ENCODE peak calls at places on chromosome 20, in seven cellular contexts. P, V, I, J, Z, X and O are unnamed samples.

GRCh38 chr20:17646209-17646717 is 35.8 kb downstream of the RRBP1 start:
- DNase-seq in P (peak; percentile 38), Z (no peak), V (peak; percentile 54), J (peak; percentile 57), X (no peak), I (peak; percentile 65), O (no peak)

GRCh38 chr20:51303731-51304670 is 238.5 kb downstream of the NFATC2 start:
- DNase-seq in Z (no peak), X (no peak), P (no peak), I (no peak), V (no peak), J (no peak), O (no peak)

GRCh38 chr20:25067102-25067987 is 9.4 kb upstream of the ACSS1 start:
- DNase-seq in Z (peak; percentile 7), J (no peak), V (no peak), I (no peak), P (peak; percentile 18), X (no peak), O (no peak)

GRCh38 chr20:25286917-25287316 is 39.0 kb downstream of the PYGB start:
- DNase-seq in I (peak; percentile 60), V (peak; percentile 7), J (peak; percentile 25), P (peak; percentile 21), X (peak; percentile 8), Z (no peak), O (peak; percentile 30)

GRCh38 chr20:62649140-62649539 is 6.8 kb downstream of the SLCO4A1 start:
- DNase-seq in X (no peak), J (no peak), V (no peak), Z (no peak), I (no peak), P (no peak), O (no peak)

GRCh38 chr20:227439-228105 is 514 bp downstream of the DEFB129 start:
- DNase-seq in I (no peak), V (no peak), X (no peak), J (no peak), Z (no peak), P (no peak), O (no peak)

GRCh38 chr20:52864895-52865590 is 107.1 kb upstream of the TSHZ2 start:
- DNase-seq in I (no peak), V (no peak), Z (no peak), P (no peak), X (no peak), J (no peak), O (no peak)

GRCh38 chr20:6496874-6497273 is 270.6 kb upstream of the BMP2 start:
- DNase-seq in I (no peak), X (no peak), J (no peak), P (no peak), V (no peak), Z (no peak), O (no peak)

GRCh38 chr20:25050082-25050481 is 7.9 kb downstream of the ACSS1 start:
- DNase-seq in Z (peak; percentile 14), I (no peak), V (no peak), X (peak; percentile 11), P (no peak), J (no peak), O (no peak)

GRCh38 chr20:34896086-34896551 is 19.7 kb downstream of the ACSS2 start:
- DNase-seq in Z (no peak), P (no peak), I (no peak), V (no peak), J (no peak), X (no peak), O (no peak)

GRCh38 chr20:35669681-35670080 is 5.0 kb upstream of the CPNE1 start:
- DNase-seq in V (no peak), J (no peak), I (peak; percentile 30), X (no peak), P (no peak), Z (no peak), O (no peak)

GRCh38 chr20:55472704-55473103 is 532.6 kb downstream of the CBLN4 start:
- DNase-seq in V (no peak), Z (no peak), X (no peak), P (no peak), J (no peak), I (no peak), O (no peak)

GRCh38 chr20:17825251-17825691 is 125.5 kb downstream of the BANF2 start:
- DNase-seq in I (no peak), P (peak; percentile 70), J (no peak), Z (no peak), X (no peak), V (no peak), O (no peak)

GRCh38 chr20:1185316-1185741 is 548 bp upstream of the TMEM74B start:
- DNase-seq in J (no peak), I (no peak), X (no peak), V (no peak), Z (no peak), P (peak; percentile 65), O (no peak)

GRCh38 chr20:25319241-25320034 is 71.2 kb downstream of the ABHD12 start:
- DNase-seq in X (no peak), I (peak; percentile 53), J (no peak), P (no peak), V (no peak), Z (peak; percentile 22), O (no peak)

GRCh38 chr20:33704197-33704924 is 15.7 kb downstream of the PXMP4 start:
- DNase-seq in Z (no peak), V (no peak), P (no peak), I (no peak), J (no peak), X (no peak), O (no peak)

GRCh38 chr20:31691646-31692275 is 30.9 kb downstream of the BCL2L1 start:
- DNase-seq in J (no peak), P (no peak), X (no peak), Z (no peak), V (no peak), I (no peak), O (no peak)

GRCh38 chr20:32945710-32946221 is 58.5 kb downstream of the SUN5 start:
- DNase-seq in V (no peak), J (no peak), P (no peak), X (no peak), I (no peak), Z (no peak), O (no peak)

GRCh38 chr20:3739926-3740599 is 7.6 kb downstream of the HSPA12B start:
- DNase-seq in V (no peak), P (peak; percentile 48), J (no peak), I (no peak), X (no peak), Z (no peak), O (no peak)

GRCh38 chr20:3739054-3739925 is 6.8 kb downstream of the HSPA12B start:
- DNase-seq in V (no peak), X (no peak), J (no peak), P (no peak), I (peak; percentile 63), Z (no peak), O (no peak)

GRCh38 chr20:3741846-3742458 is 9.5 kb downstream of the HSPA12B start:
- DNase-seq in J (no peak), X (no peak), V (no peak), Z (no peak), I (peak; percentile 66), P (no peak), O (no peak)

GRCh38 chr20:3738109-3739053 is 5.9 kb downstream of the HSPA12B start:
- DNase-seq in J (no peak), P (no peak), V (no peak), X (no peak), Z (no peak), I (no peak), O (no peak)

DNA sequence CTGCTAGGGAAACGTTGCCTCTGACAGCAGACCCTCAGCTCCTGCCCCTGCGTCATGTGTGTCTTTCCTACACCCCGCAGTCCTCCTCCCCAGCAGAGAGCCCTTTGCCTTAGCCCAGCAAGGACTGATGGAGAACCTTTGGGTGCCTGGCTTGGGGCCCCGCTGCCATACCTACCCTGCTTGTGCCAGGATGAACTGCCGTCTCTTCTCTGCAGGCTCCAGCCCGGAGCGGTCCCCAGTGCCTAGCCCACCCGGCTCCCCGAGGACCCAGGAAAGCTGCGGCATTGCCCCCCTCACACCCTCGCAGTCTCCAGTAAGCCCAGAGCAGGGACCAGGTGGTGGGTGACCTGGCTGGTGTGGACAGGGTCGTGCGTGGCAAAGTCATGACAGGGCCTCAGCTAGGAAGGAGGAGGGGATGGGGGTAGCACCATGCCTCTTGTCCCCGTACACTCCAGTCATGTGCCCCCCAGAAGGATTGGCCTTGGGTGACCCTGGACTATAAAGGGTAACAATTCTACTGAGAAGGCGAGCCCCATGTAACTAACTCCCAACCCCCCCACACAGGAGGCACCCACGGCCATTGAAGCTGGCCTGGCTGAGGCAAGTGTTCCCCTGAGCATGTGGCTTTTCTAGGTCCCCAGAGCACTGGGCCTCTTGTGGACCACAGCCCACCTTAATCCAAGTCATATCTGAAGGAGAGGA is 8.3 kb downstream of the HSPA12B start:
- DNase-seq in X (no peak), V (no peak), I (peak; percentile 63), P (no peak), Z (no peak), J (no peak), O (no peak)
- H3K4me3 ChIP-seq in X (no peak overlapping the region), V (no peak overlapping the region), I (no peak overlapping the region), P (no peak overlapping the region), Z (no peak overlapping the region), J (no peak overlapping the region), O (no peak overlapping the region)

DNA sequence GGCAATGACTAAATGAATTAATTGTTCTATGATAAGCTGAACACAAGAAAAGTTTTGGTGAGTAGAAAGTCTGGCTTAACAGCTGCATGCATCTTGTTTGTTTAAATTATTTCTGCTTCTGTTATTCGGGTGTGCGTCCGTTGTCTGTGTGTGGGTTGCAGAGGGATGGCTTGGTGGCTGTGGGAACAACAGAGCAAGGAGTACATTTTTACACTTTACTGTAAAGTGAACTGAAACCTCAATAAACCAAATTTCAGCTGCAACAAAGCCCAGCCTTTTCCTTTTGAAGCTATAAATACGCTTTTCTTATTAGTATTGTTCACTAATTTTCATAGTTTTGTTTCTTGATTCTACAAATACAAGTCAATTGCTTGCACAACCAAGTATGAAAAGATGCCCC is 3.5 kb upstream of the LAMP5 start:
- DNase-seq in X (no peak), V (no peak), Z (no peak), P (no peak), I (no peak), J (no peak), O (no peak)
- H3K27me3 ChIP-seq in X (peaks cover 12% of the 10 kb centered on the region), V (no peaks in the 10 kb centered on the region), Z (peaks cover 89% of the 10 kb centered on the region), P (no peaks in the 10 kb centered on the region), I (peaks cover 83% of the 10 kb centered on the region), J (peaks cover 14% of the 10 kb centered on the region), O (peaks cover 52% of the 10 kb centered on the region)

DNA sequence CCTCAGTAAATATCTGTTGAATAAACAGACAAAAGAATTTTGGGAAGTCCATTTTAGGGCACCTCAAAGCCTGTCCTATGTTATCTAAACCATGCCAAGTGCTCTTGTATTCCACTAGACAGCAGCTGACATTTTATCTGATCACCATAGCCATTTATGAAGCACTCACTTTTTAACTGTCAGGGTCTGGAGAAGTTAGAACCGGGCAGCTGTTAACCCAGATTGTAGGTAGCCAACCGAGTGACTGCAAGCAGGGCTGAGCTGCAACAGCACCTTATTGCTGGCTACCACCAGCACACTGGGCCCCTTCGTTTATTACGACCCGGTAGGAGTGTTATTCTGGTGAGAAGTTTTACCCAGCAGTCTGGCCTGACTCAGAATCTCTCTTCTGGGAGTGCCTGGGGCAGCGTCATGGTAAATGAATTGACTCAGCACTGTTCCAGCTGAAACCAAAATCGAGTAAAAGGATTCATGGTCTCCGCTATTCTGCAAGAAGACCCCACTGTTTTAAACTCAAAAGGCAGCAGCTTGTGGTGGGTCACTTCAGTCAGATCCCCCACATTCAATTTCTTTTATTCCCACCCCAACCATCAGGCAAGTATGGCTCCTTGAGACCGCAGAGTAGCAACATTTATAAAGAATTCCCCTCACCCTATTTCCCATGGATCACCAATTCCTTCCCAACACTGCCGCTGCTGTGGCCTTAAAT is 1.7 kb downstream of the UBE2V1 start:
- DNase-seq in X (no peak), J (no peak), P (no peak), V (no peak), I (no peak), Z (no peak), O (no peak)
- TF ChIP-seq POLR2A in X (no peak), J (no peak), P (no peak), V (no peak), I (no peak), Z (no peak), O (no peak)

GRCh38 chr20:38727602-38728236 is 3.4 kb downstream of the SLC32A1 start:
- DNase-seq in Z (no peak), P (no peak), V (no peak), J (no peak), I (no peak), X (no peak), O (no peak)
- H3K4me3 ChIP-seq in Z (no peak overlapping the region), P (no peak overlapping the region), V (no peak overlapping the region), J (no peak overlapping the region), I (no peak overlapping the region), X (no peak overlapping the region), O (no peak overlapping the region)